ENCODE peak calls at places on chromosome 16, in five cellular contexts. One of them, this sample, is unnamed.

GRCh38 chr16:12878973-12879372 is 22.4 kb upstream of the SHISA9 start:
- DNase-seq in NB4: no peak
- DNase-seq in GM12878: no peak
- DNase-seq in HCT116: no peak
- DNase-seq in heart left ventricle: no peak
- DNase-seq in this sample: no peak

GRCh38 chr16:28090646-28091377 is 27.3 kb upstream of the GSG1L start:
- DNase-seq in NB4: no peak
- DNase-seq in GM12878: no peak
- DNase-seq in HCT116: no peak
- DNase-seq in heart left ventricle: no peak
- DNase-seq in this sample: no peak

GRCh38 chr16:85332175-85332574 is 219.9 kb upstream of the CIBAR2 start:
- DNase-seq in NB4: no peak
- DNase-seq in GM12878: no peak
- DNase-seq in HCT116: no peak
- DNase-seq in heart left ventricle: no peak
- DNase-seq in this sample: no peak

GRCh38 chr16:57446530-57447141 is 549 bp downstream of the CIAPIN1 start:
- DNase-seq in NB4: peak
- DNase-seq in GM12878: no peak
- DNase-seq in HCT116: no peak
- DNase-seq in heart left ventricle: no peak
- DNase-seq in this sample: peak

GRCh38 chr16:56608876-56609462 is 585 bp downstream of the MT2A start:
- DNase-seq in NB4: peak
- DNase-seq in GM12878: no peak
- DNase-seq in HCT116: no peak
- DNase-seq in heart left ventricle: no peak
- DNase-seq in this sample: no peak

GRCh38 chr16:17768257-17768656 is 297.5 kb upstream of the XYLT1 start:
- DNase-seq in NB4: no peak
- DNase-seq in GM12878: no peak
- DNase-seq in HCT116: no peak
- DNase-seq in heart left ventricle: no peak
- DNase-seq in this sample: no peak

GRCh38 chr16:13553453-13553985 is 366.4 kb upstream of the ERCC4 start:
- DNase-seq in NB4: no peak
- DNase-seq in GM12878: peak
- DNase-seq in HCT116: no peak
- DNase-seq in heart left ventricle: no peak
- DNase-seq in this sample: no peak

GRCh38 chr16:54630284-54630967 is 300.2 kb upstream of the IRX5 start:
- DNase-seq in NB4: no peak
- DNase-seq in GM12878: no peak
- DNase-seq in HCT116: no peak
- DNase-seq in heart left ventricle: no peak
- DNase-seq in this sample: no peak

GRCh38 chr16:86519649-86520316 is 9.5 kb downstream of the FOXF1 start:
- DNase-seq in NB4: peak
- DNase-seq in GM12878: no peak
- DNase-seq in HCT116: peak
- DNase-seq in heart left ventricle: peak
- DNase-seq in this sample: peak

GRCh38 chr16:79601092-79601977 is 798 bp upstream of the MAF start:
- DNase-seq in NB4: no peak
- DNase-seq in GM12878: no peak
- DNase-seq in HCT116: no peak
- DNase-seq in heart left ventricle: peak
- DNase-seq in this sample: peak

GRCh38 chr16:15635926-15636325 is 7.0 kb downstream of the MARF1 start:
- DNase-seq in NB4: no peak
- DNase-seq in GM12878: no peak
- DNase-seq in HCT116: no peak
- DNase-seq in heart left ventricle: no peak
- DNase-seq in this sample: no peak

GRCh38 chr16:15899538-15900100 is 11.2 kb upstream of the CEP20 start:
- DNase-seq in NB4: peak
- DNase-seq in GM12878: peak
- DNase-seq in HCT116: peak
- DNase-seq in heart left ventricle: no peak
- DNase-seq in this sample: peak

GRCh38 chr16:11586856-11587642 is at the start of gene LITAF:
- DNase-seq in NB4: peak
- DNase-seq in GM12878: no peak
- DNase-seq in HCT116: no peak
- DNase-seq in heart left ventricle: peak
- DNase-seq in this sample: peak

GRCh38 chr16:12613131-12613991 is 190.3 kb downstream of the CPPED1 start:
- DNase-seq in NB4: peak
- DNase-seq in GM12878: peak
- DNase-seq in HCT116: peak
- DNase-seq in heart left ventricle: no peak
- DNase-seq in this sample: peak

GRCh38 chr16:50169555-50170096 is 16.5 kb downstream of the TENT4B start:
- DNase-seq in NB4: peak
- DNase-seq in GM12878: no peak
- DNase-seq in HCT116: no peak
- DNase-seq in heart left ventricle: no peak
- DNase-seq in this sample: no peak

GRCh38 chr16:11383481-11384183 is 38.4 kb downstream of the RMI2 start:
- DNase-seq in NB4: no peak
- DNase-seq in GM12878: no peak
- DNase-seq in HCT116: no peak
- DNase-seq in heart left ventricle: no peak
- DNase-seq in this sample: no peak

GRCh38 chr16:57653936-57654335 is 14.2 kb upstream of the ADGRG3 start:
- DNase-seq in NB4: no peak
- DNase-seq in GM12878: no peak
- DNase-seq in HCT116: no peak
- DNase-seq in heart left ventricle: peak
- DNase-seq in this sample: no peak

GRCh38 chr16:55184619-55185018 is 139.4 kb upstream of the IRX6 start:
- DNase-seq in NB4: no peak
- DNase-seq in GM12878: no peak
- DNase-seq in HCT116: no peak
- DNase-seq in heart left ventricle: no peak
- DNase-seq in this sample: no peak

GRCh38 chr16:528111-529011 is 849 bp downstream of the CAPN15 start:
- DNase-seq in NB4: peak
- DNase-seq in GM12878: no peak
- DNase-seq in HCT116: no peak
- DNase-seq in heart left ventricle: no peak
- DNase-seq in this sample: peak

GRCh38 chr16:529012-529575 is 1.6 kb downstream of the CAPN15 start:
- DNase-seq in NB4: no peak
- DNase-seq in GM12878: no peak
- DNase-seq in HCT116: no peak
- DNase-seq in heart left ventricle: no peak
- DNase-seq in this sample: peak

GRCh38 chr16:525520-526180 is 1.9 kb upstream of the CAPN15 start:
- DNase-seq in NB4: peak
- DNase-seq in GM12878: peak
- DNase-seq in HCT116: peak
- DNase-seq in heart left ventricle: no peak
- DNase-seq in this sample: no peak

GRCh38 chr16:526181-527014 is 1.1 kb upstream of the CAPN15 start:
- DNase-seq in NB4: peak
- DNase-seq in GM12878: no peak
- DNase-seq in HCT116: no peak
- DNase-seq in heart left ventricle: peak
- DNase-seq in this sample: peak

DNA sequence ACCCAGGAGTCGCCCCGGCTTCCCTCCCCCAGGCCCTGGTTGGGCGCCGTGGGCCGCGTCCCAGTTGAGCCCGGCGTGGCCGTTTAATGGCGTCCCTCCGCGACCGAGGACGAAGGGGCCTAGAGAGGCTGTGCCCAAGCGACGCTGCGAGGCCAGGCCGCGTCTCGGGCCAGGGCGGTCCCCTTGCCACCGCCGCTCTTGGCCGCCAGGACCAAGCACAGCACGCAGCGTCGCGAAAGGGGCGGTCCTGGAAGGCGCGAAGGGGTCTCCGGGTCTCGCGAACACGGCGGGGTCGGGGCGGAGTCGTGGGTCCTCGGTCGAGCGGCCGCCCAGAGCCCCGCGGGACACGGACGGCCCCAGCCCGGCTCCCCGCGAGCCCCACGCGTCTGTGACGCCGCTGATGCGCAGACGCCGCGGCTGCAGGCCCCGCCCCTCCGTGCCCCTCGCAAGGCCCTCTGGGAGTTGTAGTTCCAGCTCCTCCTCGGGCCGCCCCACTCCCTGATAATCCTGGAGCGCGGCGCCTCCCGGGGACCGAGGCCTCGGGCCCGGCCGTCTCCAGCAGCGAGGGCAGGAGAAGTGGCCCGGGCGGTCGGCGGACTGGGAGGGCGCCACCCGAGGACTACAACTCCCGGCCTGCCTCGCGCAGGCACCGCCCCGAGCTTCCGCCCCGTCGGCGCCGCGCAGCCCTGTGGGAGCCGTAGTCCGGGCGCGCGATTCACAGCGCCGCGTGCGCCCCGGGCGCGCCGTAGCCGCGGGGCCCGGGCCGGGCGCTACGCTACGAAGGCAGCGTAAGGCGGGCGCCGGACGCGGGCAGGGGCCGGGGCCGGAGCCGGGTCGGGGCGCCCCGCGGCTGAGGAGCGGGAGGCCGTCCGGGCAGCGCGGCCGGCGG is at the start of gene CAPN15:
- DNase-seq in NB4: peak
- DNase-seq in GM12878: peak
- DNase-seq in HCT116: peak
- DNase-seq in heart left ventricle: peak
- DNase-seq in this sample: peak
- TF ChIP-seq POLR2A in NB4: peak
- TF ChIP-seq POLR2A in GM12878: peak
- TF ChIP-seq POLR2A in HCT116: no peak
- TF ChIP-seq POLR2A in heart left ventricle: no peak
- TF ChIP-seq POLR2A in this sample: peak

DNA sequence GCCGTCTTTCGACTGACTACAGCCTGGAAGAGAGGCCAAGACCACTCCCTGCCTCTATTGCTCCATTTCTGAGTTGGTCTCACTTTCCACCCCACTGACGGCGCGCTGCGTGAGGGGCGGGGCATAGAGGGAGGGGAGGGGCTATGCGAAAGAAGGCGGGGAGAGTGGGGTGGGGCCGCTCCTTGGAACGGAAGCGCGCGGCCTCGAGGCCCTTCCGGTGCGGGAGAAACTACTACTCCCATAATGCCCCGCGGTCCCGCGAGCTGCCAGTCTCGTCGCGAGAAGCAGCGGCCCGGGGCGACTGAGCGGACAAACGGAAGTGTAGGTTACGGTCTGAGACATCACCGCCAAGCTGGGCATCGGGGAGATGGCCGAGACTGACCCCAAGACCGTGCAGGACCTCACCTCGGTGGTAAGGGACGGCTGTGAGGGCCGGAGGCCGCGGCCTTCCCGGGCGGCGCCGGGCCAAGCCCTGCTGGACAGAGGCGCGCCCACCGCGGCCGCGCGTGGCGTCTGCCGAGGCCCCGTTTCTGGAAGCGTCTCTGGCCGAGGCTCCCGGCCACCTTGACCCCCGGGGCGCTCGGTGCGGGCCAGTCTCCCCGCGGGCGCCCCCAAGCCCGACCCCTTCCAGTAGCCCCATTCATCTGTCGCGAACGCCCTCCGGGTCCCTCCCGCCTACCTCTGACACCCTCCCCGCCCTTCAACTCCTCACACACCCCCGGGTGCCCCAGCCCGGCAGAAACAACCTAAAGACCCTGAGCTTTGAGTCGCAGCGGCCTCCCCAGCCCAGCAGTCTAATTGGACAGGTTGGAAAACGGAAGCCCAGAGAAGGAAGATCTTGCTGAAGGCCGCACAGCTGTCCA is at the start of gene HSBP1:
- DNase-seq in NB4: peak
- DNase-seq in GM12878: peak
- DNase-seq in HCT116: peak
- DNase-seq in heart left ventricle: peak
- DNase-seq in this sample: peak
- TF ChIP-seq POLR2A in NB4: peak
- TF ChIP-seq POLR2A in GM12878: peak
- TF ChIP-seq POLR2A in HCT116: no peak
- TF ChIP-seq POLR2A in heart left ventricle: no peak
- TF ChIP-seq POLR2A in this sample: peak

GRCh38 chr16:4477966-4478365 is 1.8 kb downstream of the HMOX2 start:
- DNase-seq in NB4: peak
- DNase-seq in GM12878: no peak
- DNase-seq in HCT116: peak
- DNase-seq in heart left ventricle: no peak
- DNase-seq in this sample: no peak

GRCh38 chr16:4471869-4472268 is 2.6 kb downstream of the NMRAL1 start:
- DNase-seq in NB4: no peak
- DNase-seq in GM12878: no peak
- DNase-seq in HCT116: no peak
- DNase-seq in heart left ventricle: no peak
- DNase-seq in this sample: no peak

GRCh38 chr16:4472880-4473279 is 1.5 kb downstream of the NMRAL1 start:
- DNase-seq in NB4: no peak
- DNase-seq in GM12878: no peak
- DNase-seq in HCT116: no peak
- DNase-seq in heart left ventricle: no peak
- DNase-seq in this sample: no peak

GRCh38 chr16:4474192-4474961 is at the start of gene NMRAL1:
- DNase-seq in NB4: peak
- DNase-seq in GM12878: peak
- DNase-seq in HCT116: peak
- DNase-seq in heart left ventricle: peak
- DNase-seq in this sample: peak

GRCh38 chr16:4475880-4476790 is at the start of gene HMOX2:
- DNase-seq in NB4: peak
- DNase-seq in GM12878: peak
- DNase-seq in HCT116: peak
- DNase-seq in heart left ventricle: peak
- DNase-seq in this sample: peak
- TF ChIP-seq POLR2A in NB4: peak
- TF ChIP-seq POLR2A in GM12878: peak
- TF ChIP-seq POLR2A in HCT116: peak
- TF ChIP-seq POLR2A in heart left ventricle: peak
- TF ChIP-seq POLR2A in this sample: peak

DNA sequence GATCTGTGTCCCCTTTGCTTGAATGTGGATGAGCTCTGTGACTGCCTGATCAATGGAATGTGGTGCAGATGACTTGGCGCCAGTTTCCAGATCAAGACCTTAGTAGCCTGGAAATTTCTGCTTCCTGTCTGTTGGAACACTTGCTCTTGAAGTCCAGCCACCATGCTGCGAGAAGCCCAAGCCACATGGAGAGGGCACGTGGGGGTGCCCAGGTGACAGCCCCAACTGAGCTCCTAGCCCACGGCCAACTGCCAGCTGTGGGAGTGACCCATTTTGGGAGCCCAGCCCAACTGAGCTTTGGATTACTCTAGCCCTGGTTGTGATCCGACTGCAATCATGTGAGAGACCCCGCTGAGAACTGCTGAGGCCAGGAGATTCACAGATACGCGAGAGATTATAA is 3.3 kb upstream of the ITGAM start:
- DNase-seq in NB4: no peak
- DNase-seq in GM12878: no peak
- DNase-seq in HCT116: no peak
- DNase-seq in heart left ventricle: no peak
- DNase-seq in this sample: no peak
- TF ChIP-seq POLR2A in NB4: no peak
- TF ChIP-seq POLR2A in GM12878: no peak
- TF ChIP-seq POLR2A in HCT116: no peak
- TF ChIP-seq POLR2A in heart left ventricle: no peak
- TF ChIP-seq POLR2A in this sample: no peak

GRCh38 chr16:2765462-2766404 is 11.3 kb downstream of the ELOB start:
- DNase-seq in NB4: no peak
- DNase-seq in GM12878: no peak
- DNase-seq in HCT116: no peak
- DNase-seq in heart left ventricle: no peak
- DNase-seq in this sample: no peak
- TF ChIP-seq POLR2A in NB4: no peak
- TF ChIP-seq POLR2A in GM12878: peak
- TF ChIP-seq POLR2A in HCT116: no peak
- TF ChIP-seq POLR2A in heart left ventricle: no peak
- TF ChIP-seq POLR2A in this sample: no peak

This sample was measured in transverse colon.